ENCODE peak calls at places on chromosomes 5 and 9, in four cellular contexts. I, P, L and S are unnamed samples.

GRCh38 chr9:15104826-15105420 is 194.7 kb upstream of the FREM1 start:
- DNase-seq in I (peak), P (peak), L (no peak), S (peak)

GRCh38 chr9:34275811-34276210 is 53.3 kb downstream of the KIF24 start:
- DNase-seq in P (no peak), I (no peak), L (no peak), S (no peak)

GRCh38 chr9:136052991-136053756 is 41.9 kb downstream of the NACC2 start:
- DNase-seq in I (no peak), P (peak), L (no peak), S (no peak)

GRCh38 chr9:129938291-129938979 is 103.2 kb downstream of the USP20 start:
- DNase-seq in L (no peak), P (no peak), I (peak), S (no peak)

GRCh38 chr9:19022206-19022605 is 10.8 kb downstream of the SAXO1 start:
- DNase-seq in I (peak), P (no peak), L (no peak), S (no peak)

GRCh38 chr9:90835206-90835605 is 33.6 kb downstream of the SYK start:
- DNase-seq in I (no peak), L (no peak), P (no peak), S (no peak)

GRCh38 chr5:159216454-159216853 is 7.1 kb upstream of the RNF145 start:
- DNase-seq in I (no peak), L (no peak), P (no peak), S (no peak)

GRCh38 chr5:102957141-102957540 is 162.8 kb downstream of the GIN1 start:
- DNase-seq in I (no peak), L (no peak), P (no peak), S (no peak)

GRCh38 chr5:1995491-1995890 is 112.8 kb upstream of the IRX4 start:
- DNase-seq in L (no peak), P (no peak), I (no peak), S (no peak)